ENCODE peak calls at places on chromosome 14, in seven cellular contexts. G, A, H, M, T, Z and D are unnamed samples.
A peak's percentile ranks its signal among the peaks of the same experiment; 100 is the strongest.

GRCh38 chr14:54564799-54565235 is 2.1 kb upstream of the SAMD4A start:
- DNase-seq in T (no peak), A (peak; percentile 20), M (no peak), Z (peak; percentile 45), H (no peak), G (peak; percentile 72), D (no peak)

GRCh38 chr14:23360496-23360895 is 4.5 kb downstream of the EFS start:
- DNase-seq in T (no peak), H (no peak), A (no peak), M (no peak), Z (no peak), G (no peak), D (no peak)

GRCh38 chr14:68621400-68622365 is 171.2 kb downstream of the ZFP36L1 start:
- DNase-seq in A (no peak), M (peak; percentile 14), Z (peak; percentile 57), H (peak; percentile 68), G (peak; percentile 64), T (no peak), D (no peak)

GRCh38 chr14:69666112-69666511 is 54.7 kb downstream of the SUSD6 start:
- DNase-seq in Z (peak; percentile 20), G (no peak), H (no peak), A (no peak), T (no peak), M (no peak), D (no peak)

GRCh38 chr14:65750906-65751305 is 338.4 kb downstream of the FUT8 start:
- DNase-seq in T (no peak), M (no peak), H (no peak), G (no peak), Z (no peak), A (no peak), D (no peak)

GRCh38 chr14:68896132-68896531 is 83.0 kb downstream of the ACTN1 start:
- DNase-seq in T (no peak), G (no peak), M (no peak), Z (no peak), H (no peak), A (no peak), D (no peak)

GRCh38 chr14:99628832-99629618 is 15.9 kb upstream of the HHIPL1 start:
- DNase-seq in G (peak; percentile 90), Z (peak; percentile 93), H (peak; percentile 80), M (peak; percentile 58), T (peak; percentile 82), A (peak; percentile 87), D (peak; percentile 82)

GRCh38 chr14:104968153-104968527 is 10.0 kb downstream of the AHNAK2 start:
- DNase-seq in T (peak; percentile 58), G (peak; percentile 64), H (peak; percentile 90), M (peak; percentile 46), A (no peak), Z (peak; percentile 88), D (no peak)

GRCh38 chr14:20332386-20332945 is 613 bp downstream of the CCNB1IP1 start:
- DNase-seq in G (peak; percentile 40), M (peak; percentile 23), T (no peak), Z (peak; percentile 21), A (no peak), H (no peak), D (no peak)

GRCh38 chr14:104678346-104678745 is 11.1 kb upstream of the INF2 start:
- DNase-seq in M (no peak), A (no peak), T (no peak), Z (peak; percentile 72), G (peak; percentile 68), H (peak; percentile 59), D (no peak)

GRCh38 chr14:94062344-94062904 is 18.6 kb downstream of the DDX24 start:
- DNase-seq in G (no peak), A (no peak), H (no peak), Z (peak; percentile 43), M (peak; percentile 27), T (no peak), D (no peak)

GRCh38 chr14:72516936-72517408 is 376.9 kb downstream of the DPF3 start:
- DNase-seq in M (peak; percentile 53), A (no peak), Z (peak; percentile 74), T (peak; percentile 77), H (peak; percentile 52), G (peak; percentile 39), D (no peak)

GRCh38 chr14:100688598-100689499 is 37.8 kb upstream of the DLK1 start:
- DNase-seq in A (no peak), G (peak; percentile 47), T (no peak), Z (peak; percentile 73), M (peak; percentile 34), H (no peak), D (no peak)

GRCh38 chr14:102902086-102902485 is 20.4 kb upstream of the AMN start:
- DNase-seq in M (no peak), A (no peak), H (no peak), T (no peak), G (no peak), Z (no peak), D (peak; percentile 65)

GRCh38 chr14:92510972-92511371 is 2.6 kb upstream of the RIN3 start:
- DNase-seq in Z (no peak), M (no peak), T (no peak), G (no peak), A (peak; percentile 73), H (no peak), D (peak; percentile 35)

GRCh38 chr14:29805415-29806123 is 122.1 kb downstream of the PRKD1 start:
- DNase-seq in A (no peak), T (no peak), Z (peak; percentile 52), M (peak; percentile 69), G (peak; percentile 17), H (peak; percentile 76), D (no peak)